ENCODE peak calls at places on chromosomes 13 and 19, in four cellular contexts. Y is thoracic aorta; T is naive thymus-derived CD4-positive, alpha-beta T cell; V is PC-9. P is an unnamed sample. For H3K27me3 and H3K4me1, the result is how much of the 10 kb centered on the place peaks cover.

GRCh38 chr13:113183450-113184129 is 24.9 kb downstream of the PCID2 start:
- DNase-seq in Y (no peak), T (no peak), V (no peak), P (peak)

GRCh38 chr13:101424381-101425155 is 8.3 kb upstream of the NALCN start:
- DNase-seq in Y (no peak), T (no peak), V (no peak), P (no peak)

GRCh38 chr19:13260883-13261653 is 110.9 kb downstream of the IER2 start:
- DNase-seq in Y (no peak), T (no peak), V (peak), P (peak)

GRCh38 chr19:10979950-10980349 is 19.1 kb downstream of the SMARCA4 start:
- DNase-seq in Y (no peak), T (no peak), V (no peak), P (no peak)

GRCh38 chr13:61406275-61406674 is 9.4 kb downstream of the PCDH20 start:
- DNase-seq in Y (no peak), T (no peak), V (no peak), P (no peak)

GRCh38 chr13:24217601-24218281 is 57.2 kb downstream of the SPATA13 start:
- DNase-seq in Y (no peak), T (no peak), V (no peak), P (peak)

GRCh38 chr13:21674271-21675009 is 3.6 kb downstream of the FGF9 start:
- DNase-seq in Y (no peak), T (peak), V (no peak), P (no peak)

GRCh38 chr13:67296511-67296910 is 66.4 kb upstream of the PCDH9 start:
- DNase-seq in Y (no peak), T (no peak), V (no peak), P (no peak)

GRCh38 chr13:40460116-40460515 is 206.3 kb downstream of the FOXO1 start:
- DNase-seq in Y (no peak), T (no peak), V (no peak), P (no peak)

GRCh38 chr13:46041335-46041934 is 11.1 kb downstream of the ZC3H13 start:
- DNase-seq in Y (no peak), T (no peak), V (no peak), P (no peak)

GRCh38 chr19:13978306-13978705 is 26.0 kb downstream of the DCAF15 start:
- DNase-seq in Y (peak), T (no peak), V (no peak), P (no peak)

GRCh38 chr13:49046002-49046401 is 70.3 kb downstream of the FNDC3A start:
- DNase-seq in Y (no peak), T (no peak), V (no peak), P (no peak)

GRCh38 chr13:46804391-46804815 is 7.4 kb upstream of the ESD start:
- DNase-seq in Y (no peak), T (no peak), V (peak), P (peak)

GRCh38 chr19:29810504-29810871 is 1.3 kb upstream of the CCNE1 start:
- DNase-seq in Y (no peak), T (peak), V (no peak), P (no peak)

GRCh38 chr13:100796463-100796862 is 121.9 kb upstream of the TMTC4 start:
- DNase-seq in Y (no peak), T (no peak), V (no peak), P (no peak)

GRCh38 chr19:52343548-52343947 is 7.5 kb downstream of the ZNF610 start:
- DNase-seq in Y (no peak), T (peak), V (no peak), P (no peak)

GRCh38 chr19:55526216-55527196 is 10.4 kb downstream of the SBK2 start:
- DNase-seq in Y (no peak), T (no peak), V (peak), P (no peak)

GRCh38 chr19:58538257-58539168 is 5.4 kb upstream of the TRIM28 start:
- DNase-seq in Y (no peak), T (peak), V (no peak), P (no peak)

GRCh38 chr13:102903659-102904407 is 58.0 kb downstream of the ERCC5 start:
- DNase-seq in Y (no peak), T (no peak), V (no peak), P (no peak)

DNA sequence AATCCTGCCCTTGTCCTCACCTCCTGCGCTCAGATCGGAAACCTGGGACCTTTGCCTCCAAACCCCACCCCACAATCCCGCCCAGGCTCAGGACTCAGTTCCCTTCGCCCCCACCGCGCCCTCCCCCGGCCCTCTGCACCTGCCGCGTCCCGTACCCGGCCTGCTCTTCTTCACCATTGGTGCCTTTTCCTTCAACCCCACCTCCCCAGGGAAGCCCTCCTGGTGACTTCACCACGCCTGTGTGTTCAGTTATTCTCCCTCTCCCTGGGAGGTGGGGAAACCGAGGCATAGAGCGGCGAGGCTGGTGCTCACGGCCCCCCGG is 19.3 kb upstream of the TCF3 start:
- DNase-seq in Y (no peak), T (no peak), V (no peak), P (no peak)
- H3K27me3 ChIP-seq in Y (under half), T (under half), V (under half), P (half or more)

GRCh38 chr13:33227927-33228644 is 57.5 kb downstream of the STARD13 start:
- DNase-seq in Y (no peak), T (no peak), V (no peak), P (no peak)
- H3K4me1 ChIP-seq in Y (under half), T (under half), V (under half), P (under half)

DNA sequence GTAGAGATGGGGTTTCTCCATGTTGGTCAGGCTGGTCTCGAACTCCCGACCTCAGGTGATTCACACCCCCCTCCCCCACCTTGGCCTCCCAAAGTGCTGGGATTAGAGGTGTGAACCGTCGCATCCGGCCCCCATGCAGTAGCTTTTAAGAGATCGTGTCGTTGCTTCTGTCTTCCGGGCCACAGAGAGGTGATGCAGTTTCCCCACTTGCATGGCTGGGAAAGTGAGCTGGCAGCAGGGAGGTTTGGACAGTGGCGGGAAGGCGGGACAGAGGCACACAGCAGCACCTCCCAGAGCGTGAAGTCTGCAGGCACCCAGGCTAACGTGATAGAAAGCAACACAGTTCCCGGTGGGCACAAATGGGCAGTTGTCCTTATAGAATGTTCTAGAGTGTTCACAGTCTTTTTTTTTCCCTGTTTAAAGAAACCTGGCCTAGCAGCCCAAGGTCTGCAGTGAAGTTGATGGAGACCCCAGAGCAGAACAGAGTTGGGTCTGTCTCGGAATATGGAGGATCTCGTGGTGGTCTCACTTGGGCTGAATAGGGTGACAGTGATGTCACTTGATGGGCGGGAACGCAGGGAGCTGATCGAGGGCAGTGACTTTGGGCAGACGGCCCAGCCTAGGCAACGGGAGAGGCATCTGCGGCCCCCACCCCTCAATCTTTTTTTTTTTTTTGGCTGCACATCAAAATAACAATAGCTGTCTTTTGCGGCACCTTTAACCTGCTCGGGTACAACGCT is 4.9 kb downstream of the UHRF1 start:
- DNase-seq in Y (no peak), T (peak), V (peak), P (no peak)
- H3K4me3 ChIP-seq in Y (peak), T (peak), V (no peak), P (no peak)

GRCh38 chr13:25377244-25377962 is 5.6 kb downstream of the ATP8A2 start:
- DNase-seq in Y (no peak), T (no peak), V (no peak), P (no peak)

GRCh38 chr13:25372275-25373081 is 704 bp downstream of the ATP8A2 start:
- DNase-seq in Y (no peak), T (no peak), V (no peak), P (no peak)

GRCh38 chr13:25378528-25378927 is 6.8 kb downstream of the ATP8A2 start:
- DNase-seq in Y (no peak), T (no peak), V (no peak), P (no peak)

GRCh38 chr13:25371608-25372274 is at the start of gene ATP8A2:
- DNase-seq in Y (no peak), T (no peak), V (no peak), P (no peak)

GRCh38 chr13:25375727-25376358 is 4.1 kb downstream of the ATP8A2 start:
- DNase-seq in Y (no peak), T (peak), V (no peak), P (peak)
- H3K27me3 ChIP-seq in Y (under half), T (under half), V (half or more), P (under half)

GRCh38 chr13:99230991-99231390 is 27.2 kb downstream of the GPR18 start:
- DNase-seq in Y (no peak), T (no peak), V (peak), P (no peak)

GRCh38 chr13:99226493-99226892 is 25.8 kb downstream of the UBAC2 start:
- DNase-seq in Y (no peak), T (no peak), V (peak), P (peak)

GRCh38 chr13:99227331-99227900 is 26.8 kb downstream of the UBAC2 start:
- DNase-seq in Y (no peak), T (no peak), V (peak), P (peak)

GRCh38 chr13:99227909-99228688 is 27.4 kb downstream of the UBAC2 start:
- DNase-seq in Y (no peak), T (no peak), V (peak), P (peak)

GRCh38 chr13:99228737-99229691 is 28.4 kb downstream of the UBAC2 start:
- DNase-seq in Y (no peak), T (no peak), V (peak), P (peak)
- H3K4me1 ChIP-seq in Y (under half), T (half or more), V (under half), P (under half)

GRCh38 chr13:75871059-75871458 is 234.9 kb downstream of the LMO7 start:
- DNase-seq in Y (no peak), T (no peak), V (no peak), P (no peak)

GRCh38 chr13:75872970-75873369 is 236.8 kb downstream of the LMO7 start:
- DNase-seq in Y (no peak), T (no peak), V (no peak), P (no peak)

GRCh38 chr13:75867718-75868117 is 231.6 kb downstream of the LMO7 start:
- DNase-seq in Y (no peak), T (no peak), V (no peak), P (no peak)

GRCh38 chr13:75869981-75870380 is 233.9 kb downstream of the LMO7 start:
- DNase-seq in Y (no peak), T (peak), V (no peak), P (no peak)

DNA sequence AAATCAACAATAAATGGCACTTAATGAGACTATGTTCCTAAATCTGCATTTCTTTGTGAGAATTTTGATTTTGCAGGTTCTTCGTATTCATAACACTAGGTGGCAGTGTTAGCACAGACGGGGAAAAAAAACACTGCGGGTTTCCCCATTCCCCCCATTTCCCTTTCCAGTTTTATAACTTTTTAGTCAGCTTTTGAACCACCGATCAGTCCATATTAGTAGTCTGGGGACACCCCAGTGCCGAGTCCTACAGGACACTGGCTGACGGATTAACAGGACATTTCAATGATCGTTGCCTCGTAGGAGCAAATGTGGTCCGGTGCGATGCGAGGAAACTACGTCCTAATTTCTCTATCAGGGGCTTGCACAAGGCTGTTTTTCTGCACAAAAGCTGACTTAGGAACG is 234.3 kb downstream of the LMO7 start:
- DNase-seq in Y (no peak), T (peak), V (no peak), P (peak)
- H3K4me3 ChIP-seq in Y (peak), T (peak), V (no peak), P (peak)

P was measured in SJSA1.